ENCODE peak calls at places on chromosomes 16 and 17, in seven cellular contexts. One of them, this sample, is unnamed.
A peak's percentile ranks its signal among the peaks of the same experiment; 100 is the strongest.

GRCh38 chr17:73439597-73439996 is 127.8 kb upstream of the CDC42EP4 start:
- DNase-seq in A549: no peak
- DNase-seq in lower lobe of right lung: no peak
- DNase-seq in AG09309: no peak
- DNase-seq in GM23338: no peak
- DNase-seq in SK-N-MC: no peak
- DNase-seq in tibial nerve: no peak
- DNase-seq in this sample: no peak

GRCh38 chr16:4976079-4976478 is 17.9 kb downstream of the SEC14L5 start:
- DNase-seq in A549: no peak
- DNase-seq in lower lobe of right lung: no peak
- DNase-seq in AG09309: no peak
- DNase-seq in GM23338: no peak
- DNase-seq in SK-N-MC: no peak
- DNase-seq in tibial nerve: no peak
- DNase-seq in this sample: no peak

GRCh38 chr17:58279016-58279671 is 1.6 kb downstream of the MPO start:
- DNase-seq in A549: no peak
- DNase-seq in lower lobe of right lung: peak; percentile 70
- DNase-seq in AG09309: no peak
- DNase-seq in GM23338: peak; percentile 53
- DNase-seq in SK-N-MC: no peak
- DNase-seq in tibial nerve: no peak
- DNase-seq in this sample: peak; percentile 58

GRCh38 chr17:79843917-79844815 is 4.9 kb upstream of the CBX4 start:
- DNase-seq in A549: peak; percentile 75
- DNase-seq in lower lobe of right lung: peak; percentile 72
- DNase-seq in AG09309: no peak
- DNase-seq in GM23338: peak; percentile 78
- DNase-seq in SK-N-MC: no peak
- DNase-seq in tibial nerve: no peak
- DNase-seq in this sample: peak; percentile 71

GRCh38 chr17:2435181-2435741 is 34.4 kb upstream of the MNT start:
- DNase-seq in A549: no peak
- DNase-seq in lower lobe of right lung: no peak
- DNase-seq in AG09309: peak; percentile 24
- DNase-seq in GM23338: peak; percentile 91
- DNase-seq in SK-N-MC: no peak
- DNase-seq in tibial nerve: no peak
- DNase-seq in this sample: no peak

GRCh38 chr17:80791758-80792284 is 199.8 kb upstream of the CHMP6 start:
- DNase-seq in A549: peak; percentile 96
- DNase-seq in lower lobe of right lung: no peak
- DNase-seq in AG09309: peak; percentile 76
- DNase-seq in GM23338: no peak
- DNase-seq in SK-N-MC: no peak
- DNase-seq in tibial nerve: peak; percentile 40
- DNase-seq in this sample: no peak

GRCh38 chr17:9242983-9243382 is 221.7 kb downstream of the NTN1 start:
- DNase-seq in A549: no peak
- DNase-seq in lower lobe of right lung: no peak
- DNase-seq in AG09309: no peak
- DNase-seq in GM23338: no peak
- DNase-seq in SK-N-MC: no peak
- DNase-seq in tibial nerve: no peak
- DNase-seq in this sample: no peak

GRCh38 chr17:41284043-41284442 is 8.5 kb downstream of the KRTAP9-7 start:
- DNase-seq in A549: no peak
- DNase-seq in lower lobe of right lung: no peak
- DNase-seq in AG09309: peak; percentile 75
- DNase-seq in GM23338: peak; percentile 21
- DNase-seq in SK-N-MC: peak; percentile 52
- DNase-seq in tibial nerve: no peak
- DNase-seq in this sample: no peak

GRCh38 chr16:27969574-27969973 is 93.9 kb downstream of the GSG1L start:
- DNase-seq in A549: no peak
- DNase-seq in lower lobe of right lung: no peak
- DNase-seq in AG09309: no peak
- DNase-seq in GM23338: no peak
- DNase-seq in SK-N-MC: no peak
- DNase-seq in tibial nerve: no peak
- DNase-seq in this sample: no peak

GRCh38 chr16:5850632-5851175 is 753.1 kb upstream of the EEF2KMT start:
- DNase-seq in A549: no peak
- DNase-seq in lower lobe of right lung: no peak
- DNase-seq in AG09309: no peak
- DNase-seq in GM23338: no peak
- DNase-seq in SK-N-MC: no peak
- DNase-seq in tibial nerve: no peak
- DNase-seq in this sample: no peak

GRCh38 chr17:81039854-81040758 is 5.2 kb downstream of the BAIAP2 start:
- DNase-seq in A549: peak; percentile 42
- DNase-seq in lower lobe of right lung: no peak
- DNase-seq in AG09309: no peak
- DNase-seq in GM23338: no peak
- DNase-seq in SK-N-MC: no peak
- DNase-seq in tibial nerve: no peak
- DNase-seq in this sample: no peak

GRCh38 chr16:72434159-72434558 is 262.2 kb upstream of the PMFBP1 start:
- DNase-seq in A549: peak; percentile 77
- DNase-seq in lower lobe of right lung: no peak
- DNase-seq in AG09309: no peak
- DNase-seq in GM23338: peak; percentile 24
- DNase-seq in SK-N-MC: peak; percentile 5
- DNase-seq in tibial nerve: no peak
- DNase-seq in this sample: no peak

DNA sequence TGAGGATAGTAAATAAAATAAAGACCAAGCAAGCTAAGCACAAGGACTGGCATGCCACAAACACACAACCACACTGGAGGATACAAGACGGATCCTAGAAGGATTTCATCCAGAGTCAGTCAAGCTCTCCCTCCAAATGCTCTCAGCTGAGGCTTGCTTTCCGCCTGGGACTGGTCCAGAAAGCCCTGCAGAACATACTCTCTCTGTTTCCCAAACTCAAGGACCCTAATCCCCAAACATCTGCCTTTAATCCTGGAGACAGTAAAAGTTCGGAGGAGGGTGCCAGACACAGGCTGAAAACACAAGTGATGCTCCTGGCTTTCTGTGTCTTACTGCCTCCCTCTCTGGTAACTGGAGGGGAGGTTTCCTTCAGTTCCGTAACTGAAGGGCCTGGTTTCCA is 5.3 kb upstream of the HSD11B2 start:
- DNase-seq in A549: no peak
- DNase-seq in lower lobe of right lung: no peak
- DNase-seq in AG09309: no peak
- DNase-seq in GM23338: no peak
- DNase-seq in SK-N-MC: no peak
- DNase-seq in tibial nerve: no peak
- DNase-seq in this sample: no peak
- H3K4me3 ChIP-seq in A549: no peak overlapping the region
- H3K4me3 ChIP-seq in lower lobe of right lung: no peak overlapping the region
- H3K4me3 ChIP-seq in AG09309: no peak overlapping the region
- H3K4me3 ChIP-seq in GM23338: peak overlapping the region; percentile 42
- H3K4me3 ChIP-seq in SK-N-MC: peak overlapping the region; percentile 64
- H3K4me3 ChIP-seq in tibial nerve: no peak overlapping the region
- H3K4me3 ChIP-seq in this sample: no peak overlapping the region

GRCh38 chr17:18921485-18921884 is 30.5 kb upstream of the SLC5A10 start:
- DNase-seq in A549: no peak
- DNase-seq in lower lobe of right lung: no peak
- DNase-seq in AG09309: no peak
- DNase-seq in GM23338: no peak
- DNase-seq in SK-N-MC: no peak
- DNase-seq in tibial nerve: no peak
- DNase-seq in this sample: no peak
- H3K4me3 ChIP-seq in A549: peak overlapping the region; percentile 25
- H3K4me3 ChIP-seq in lower lobe of right lung: no peak overlapping the region
- H3K4me3 ChIP-seq in AG09309: no peak overlapping the region
- H3K4me3 ChIP-seq in GM23338: no peak overlapping the region
- H3K4me3 ChIP-seq in SK-N-MC: no peak overlapping the region
- H3K4me3 ChIP-seq in tibial nerve: no peak overlapping the region
- H3K4me3 ChIP-seq in this sample: no peak overlapping the region

GRCh38 chr17:61408151-61409041 is 8.8 kb downstream of the TBX2 start:
- DNase-seq in A549: no peak
- DNase-seq in lower lobe of right lung: peak; percentile 43
- DNase-seq in AG09309: no peak
- DNase-seq in GM23338: no peak
- DNase-seq in SK-N-MC: no peak
- DNase-seq in tibial nerve: peak; percentile 6
- DNase-seq in this sample: no peak
- H3K4me3 ChIP-seq in A549: peak overlapping the region; percentile 46
- H3K4me3 ChIP-seq in lower lobe of right lung: peak overlapping the region; percentile 67
- H3K4me3 ChIP-seq in AG09309: no peak overlapping the region
- H3K4me3 ChIP-seq in GM23338: no peak overlapping the region
- H3K4me3 ChIP-seq in SK-N-MC: no peak overlapping the region
- H3K4me3 ChIP-seq in tibial nerve: no peak overlapping the region
- H3K4me3 ChIP-seq in this sample: peak overlapping the region; percentile 58

DNA sequence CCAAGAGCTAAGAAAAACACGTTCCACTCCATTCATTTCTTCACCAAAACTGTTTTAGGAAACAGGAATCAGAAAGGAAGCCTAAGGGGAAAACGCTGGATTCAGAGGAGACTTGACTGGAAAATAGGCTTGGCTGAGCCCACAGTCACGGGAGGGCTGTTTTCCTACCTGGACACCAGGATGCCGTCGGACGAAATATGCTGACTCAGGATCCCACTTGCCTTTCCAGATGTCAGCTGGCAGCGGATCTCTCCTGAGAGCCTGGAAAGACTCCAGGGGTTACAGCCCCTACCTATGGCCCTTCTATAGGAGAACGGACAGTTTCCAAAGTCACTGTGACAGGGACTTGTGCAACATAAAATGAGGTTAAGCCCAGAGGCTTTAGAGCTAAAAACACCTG is 245.1 kb downstream of the C16orf95 start:
- DNase-seq in A549: no peak
- DNase-seq in lower lobe of right lung: no peak
- DNase-seq in AG09309: no peak
- DNase-seq in GM23338: no peak
- DNase-seq in SK-N-MC: no peak
- DNase-seq in tibial nerve: no peak
- DNase-seq in this sample: no peak
- H3K4me3 ChIP-seq in A549: no peak overlapping the region
- H3K4me3 ChIP-seq in lower lobe of right lung: no peak overlapping the region
- H3K4me3 ChIP-seq in AG09309: no peak overlapping the region
- H3K4me3 ChIP-seq in GM23338: no peak overlapping the region
- H3K4me3 ChIP-seq in SK-N-MC: no peak overlapping the region
- H3K4me3 ChIP-seq in tibial nerve: no peak overlapping the region
- H3K4me3 ChIP-seq in this sample: no peak overlapping the region

GRCh38 chr17:39171933-39172332 is 6.0 kb upstream of the ARL5C start:
- DNase-seq in A549: no peak
- DNase-seq in lower lobe of right lung: no peak
- DNase-seq in AG09309: no peak
- DNase-seq in GM23338: no peak
- DNase-seq in SK-N-MC: no peak
- DNase-seq in tibial nerve: no peak
- DNase-seq in this sample: no peak

GRCh38 chr17:39169518-39169917 is 3.6 kb upstream of the ARL5C start:
- DNase-seq in A549: no peak
- DNase-seq in lower lobe of right lung: no peak
- DNase-seq in AG09309: no peak
- DNase-seq in GM23338: no peak
- DNase-seq in SK-N-MC: no peak
- DNase-seq in tibial nerve: no peak
- DNase-seq in this sample: no peak

GRCh38 chr17:39170558-39170957 is 4.6 kb upstream of the ARL5C start:
- DNase-seq in A549: no peak
- DNase-seq in lower lobe of right lung: no peak
- DNase-seq in AG09309: no peak
- DNase-seq in GM23338: no peak
- DNase-seq in SK-N-MC: no peak
- DNase-seq in tibial nerve: no peak
- DNase-seq in this sample: no peak

GRCh38 chr17:39169101-39169500 is 3.1 kb upstream of the ARL5C start:
- DNase-seq in A549: no peak
- DNase-seq in lower lobe of right lung: no peak
- DNase-seq in AG09309: no peak
- DNase-seq in GM23338: no peak
- DNase-seq in SK-N-MC: no peak
- DNase-seq in tibial nerve: no peak
- DNase-seq in this sample: no peak

GRCh38 chr17:39170051-39170450 is 4.1 kb upstream of the ARL5C start:
- DNase-seq in A549: no peak
- DNase-seq in lower lobe of right lung: no peak
- DNase-seq in AG09309: no peak
- DNase-seq in GM23338: no peak
- DNase-seq in SK-N-MC: no peak
- DNase-seq in tibial nerve: no peak
- DNase-seq in this sample: no peak
- H3K4me3 ChIP-seq in A549: no peak overlapping the region
- H3K4me3 ChIP-seq in lower lobe of right lung: no peak overlapping the region
- H3K4me3 ChIP-seq in AG09309: no peak overlapping the region
- H3K4me3 ChIP-seq in GM23338: no peak overlapping the region
- H3K4me3 ChIP-seq in SK-N-MC: no peak overlapping the region
- H3K4me3 ChIP-seq in tibial nerve: no peak overlapping the region
- H3K4me3 ChIP-seq in this sample: no peak overlapping the region

GRCh38 chr17:5513610-5514009 is 27.2 kb downstream of the MIS12 start:
- DNase-seq in A549: no peak
- DNase-seq in lower lobe of right lung: no peak
- DNase-seq in AG09309: no peak
- DNase-seq in GM23338: peak; percentile 38
- DNase-seq in SK-N-MC: no peak
- DNase-seq in tibial nerve: no peak
- DNase-seq in this sample: no peak
- H3K4me3 ChIP-seq in A549: no peak overlapping the region
- H3K4me3 ChIP-seq in lower lobe of right lung: no peak overlapping the region
- H3K4me3 ChIP-seq in AG09309: no peak overlapping the region
- H3K4me3 ChIP-seq in GM23338: no peak overlapping the region
- H3K4me3 ChIP-seq in SK-N-MC: no peak overlapping the region
- H3K4me3 ChIP-seq in tibial nerve: no peak overlapping the region
- H3K4me3 ChIP-seq in this sample: no peak overlapping the region

DNA sequence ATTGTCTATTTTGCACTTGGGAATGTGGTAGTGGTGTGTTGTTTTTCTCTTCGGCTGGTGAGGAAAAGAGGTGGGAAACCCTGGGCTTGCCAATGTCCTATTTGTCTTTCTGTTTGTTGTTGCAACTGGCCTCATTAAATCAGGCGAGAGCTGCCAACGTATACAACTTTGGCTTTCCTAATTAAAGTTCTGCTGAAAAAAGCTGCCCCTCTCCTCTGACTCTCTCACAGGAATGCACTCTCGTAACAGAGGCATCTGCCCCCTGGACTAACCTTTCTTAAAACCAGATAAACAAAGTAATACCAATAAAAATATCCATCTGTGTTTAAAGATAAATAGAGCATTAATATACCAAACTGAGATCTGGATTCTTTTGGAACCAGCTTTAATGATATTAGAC is 7.8 kb downstream of the CDRT15 start:
- DNase-seq in A549: no peak
- DNase-seq in lower lobe of right lung: no peak
- DNase-seq in AG09309: peak; percentile 80
- DNase-seq in GM23338: no peak
- DNase-seq in SK-N-MC: no peak
- DNase-seq in tibial nerve: no peak
- DNase-seq in this sample: no peak
- H3K4me3 ChIP-seq in A549: no peak overlapping the region
- H3K4me3 ChIP-seq in lower lobe of right lung: no peak overlapping the region
- H3K4me3 ChIP-seq in AG09309: no peak overlapping the region
- H3K4me3 ChIP-seq in GM23338: no peak overlapping the region
- H3K4me3 ChIP-seq in SK-N-MC: no peak overlapping the region
- H3K4me3 ChIP-seq in tibial nerve: no peak overlapping the region
- H3K4me3 ChIP-seq in this sample: no peak overlapping the region

GRCh38 chr17:76137351-76138233 is 3.5 kb downstream of the FOXJ1 start:
- DNase-seq in A549: no peak
- DNase-seq in lower lobe of right lung: no peak
- DNase-seq in AG09309: no peak
- DNase-seq in GM23338: peak; percentile 30
- DNase-seq in SK-N-MC: no peak
- DNase-seq in tibial nerve: no peak
- DNase-seq in this sample: no peak
- H3K4me3 ChIP-seq in A549: no peak overlapping the region
- H3K4me3 ChIP-seq in lower lobe of right lung: peak overlapping the region; percentile 14
- H3K4me3 ChIP-seq in AG09309: no peak overlapping the region
- H3K4me3 ChIP-seq in GM23338: peak overlapping the region; percentile 85
- H3K4me3 ChIP-seq in SK-N-MC: no peak overlapping the region
- H3K4me3 ChIP-seq in tibial nerve: no peak overlapping the region
- H3K4me3 ChIP-seq in this sample: no peak overlapping the region

This sample was measured in heart right ventricle.